ENCODE peak calls at places on chromosomes 3 and 15, in four cellular contexts. One of them, this sample, is unnamed.

GRCh38 chr15:89129123-89129815 is 41.0 kb downstream of the ABHD2 start:
- DNase-seq in GM06990: no peak
- DNase-seq in psoas muscle: peak; percentile 71
- DNase-seq in OCI-LY7: peak; percentile 58
- DNase-seq in this sample: peak; percentile 57

GRCh38 chr15:84108725-84109124 is 126.8 kb upstream of the GOLGA6L4 start:
- DNase-seq in GM06990: no peak
- DNase-seq in psoas muscle: no peak
- DNase-seq in OCI-LY7: no peak
- DNase-seq in this sample: no peak

GRCh38 chr3:101381809-101382208 is 61.4 kb upstream of the IMPG2 start:
- DNase-seq in GM06990: no peak
- DNase-seq in psoas muscle: no peak
- DNase-seq in OCI-LY7: peak; percentile 21
- DNase-seq in this sample: peak; percentile 32

GRCh38 chr3:48820626-48821324 is 26.9 kb downstream of the PRKAR2A start:
- DNase-seq in GM06990: no peak
- DNase-seq in psoas muscle: no peak
- DNase-seq in OCI-LY7: no peak
- DNase-seq in this sample: no peak

GRCh38 chr15:90286678-90287077 is 21.2 kb downstream of the NGRN start:
- DNase-seq in GM06990: no peak
- DNase-seq in psoas muscle: no peak
- DNase-seq in OCI-LY7: peak; percentile 59
- DNase-seq in this sample: peak; percentile 62

GRCh38 chr15:45612790-45613415 is 21.9 kb upstream of the SQOR start:
- DNase-seq in GM06990: no peak
- DNase-seq in psoas muscle: no peak
- DNase-seq in OCI-LY7: no peak
- DNase-seq in this sample: no peak

GRCh38 chr3:136332776-136333175 is 82.6 kb downstream of the PCCB start:
- DNase-seq in GM06990: no peak
- DNase-seq in psoas muscle: no peak
- DNase-seq in OCI-LY7: no peak
- DNase-seq in this sample: no peak

GRCh38 chr15:67762610-67763368 is 62.5 kb upstream of the SKOR1 start:
- DNase-seq in GM06990: peak; percentile 69
- DNase-seq in psoas muscle: no peak
- DNase-seq in OCI-LY7: peak; percentile 78
- DNase-seq in this sample: peak; percentile 61

GRCh38 chr3:192419312-192419711 is 308.0 kb downstream of the FGF12 start:
- DNase-seq in GM06990: no peak
- DNase-seq in psoas muscle: no peak
- DNase-seq in OCI-LY7: no peak
- DNase-seq in this sample: no peak

GRCh38 chr3:172176385-172176784 is 137.0 kb downstream of the FNDC3B start:
- DNase-seq in GM06990: no peak
- DNase-seq in psoas muscle: no peak
- DNase-seq in OCI-LY7: no peak
- DNase-seq in this sample: no peak

GRCh38 chr3:115359507-115359906 is 212.4 kb upstream of the ZBTB20 start:
- DNase-seq in GM06990: peak; percentile 13
- DNase-seq in psoas muscle: no peak
- DNase-seq in OCI-LY7: no peak
- DNase-seq in this sample: peak; percentile 8

GRCh38 chr3:29279830-29280229 is 1.0 kb upstream of the RBMS3 start:
- DNase-seq in GM06990: no peak
- DNase-seq in psoas muscle: peak; percentile 58
- DNase-seq in OCI-LY7: peak; percentile 62
- DNase-seq in this sample: no peak

GRCh38 chr3:164730810-164731209 is 347.5 kb downstream of the SI start:
- DNase-seq in GM06990: no peak
- DNase-seq in psoas muscle: no peak
- DNase-seq in OCI-LY7: no peak
- DNase-seq in this sample: no peak

DNA sequence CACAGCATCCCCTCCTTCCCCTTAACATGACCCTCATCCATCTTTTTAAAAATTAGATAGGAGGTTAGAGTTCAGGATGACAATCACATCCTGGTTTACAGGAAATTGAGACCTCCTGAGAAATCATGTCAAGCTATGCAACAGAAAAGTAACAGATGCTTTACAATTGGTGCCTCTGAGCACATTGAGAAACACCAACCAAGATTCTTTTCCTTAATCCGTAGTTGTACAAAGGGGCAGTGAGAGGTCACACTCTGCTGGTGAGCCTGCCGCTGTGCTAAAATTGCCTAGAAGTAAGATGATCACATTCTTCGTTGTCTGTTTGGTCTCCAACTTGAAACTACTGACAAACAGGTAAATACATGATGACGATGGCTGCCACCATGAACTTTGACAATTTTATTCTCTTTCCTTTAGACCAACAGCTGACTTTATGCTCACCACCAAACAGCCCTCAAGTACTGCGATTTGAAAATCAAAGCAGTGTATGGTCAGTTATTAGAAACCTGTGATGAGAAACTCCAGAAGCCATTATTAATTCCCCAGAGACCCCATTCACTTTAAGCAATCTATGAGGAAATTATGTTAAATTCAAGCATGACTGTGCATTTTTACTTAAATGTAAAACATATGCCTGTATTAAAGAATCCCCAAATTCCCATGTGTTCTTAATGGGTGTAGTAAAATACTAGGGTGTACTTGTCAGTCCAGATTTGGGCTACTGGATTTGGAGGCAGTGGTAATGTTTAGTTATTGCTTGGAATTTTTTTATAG is 210.7 kb upstream of the UBE2E1 start:
- DNase-seq in GM06990: no peak
- DNase-seq in psoas muscle: no peak
- DNase-seq in OCI-LY7: no peak
- DNase-seq in this sample: no peak
- TF ChIP-seq CTCF in GM06990: no peak
- TF ChIP-seq CTCF in psoas muscle: peak; percentile 21
- TF ChIP-seq CTCF in OCI-LY7: no peak
- TF ChIP-seq CTCF in this sample: no peak

DNA sequence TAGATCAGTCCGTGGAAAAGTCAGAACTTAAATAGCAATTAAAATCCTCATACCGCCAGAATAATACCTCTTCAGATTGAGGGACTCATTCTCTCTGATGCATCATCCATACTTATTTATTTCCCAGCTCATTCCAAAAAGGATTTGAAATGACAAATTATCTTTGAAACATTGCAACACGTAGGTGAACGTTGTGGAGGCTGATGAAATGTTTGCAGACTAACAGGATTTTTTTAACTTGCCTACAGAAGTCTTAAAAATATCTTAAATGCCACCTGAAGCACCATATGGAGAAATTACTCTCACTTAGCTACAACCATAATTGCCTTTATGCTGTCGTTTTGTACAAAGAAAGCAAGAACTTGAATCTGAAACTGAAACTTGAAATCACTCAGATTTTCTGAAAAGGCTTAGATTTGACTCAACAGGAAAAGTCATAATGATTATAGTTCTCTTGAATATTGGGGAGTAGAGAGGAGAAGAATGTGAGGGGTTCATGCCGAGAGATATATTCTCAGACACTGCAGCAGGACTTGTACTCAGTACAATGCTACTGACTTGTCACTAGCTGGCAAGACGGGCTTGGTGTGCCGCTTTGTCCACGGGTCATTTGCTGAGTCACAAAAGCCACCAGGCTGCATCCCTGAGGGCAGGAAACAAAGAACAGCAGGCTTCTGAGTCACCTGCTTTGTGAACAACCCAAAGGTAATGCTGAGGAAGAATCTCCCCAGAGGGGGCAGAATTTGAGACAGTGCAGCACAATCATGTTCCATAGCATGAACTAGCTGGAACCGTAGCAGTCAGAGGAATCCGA is 7.1 kb upstream of the FMN1 start:
- DNase-seq in GM06990: peak; percentile 77
- DNase-seq in psoas muscle: peak; percentile 68
- DNase-seq in OCI-LY7: peak; percentile 50
- DNase-seq in this sample: peak; percentile 45
- TF ChIP-seq CTCF in GM06990: peak; percentile 31
- TF ChIP-seq CTCF in psoas muscle: peak; percentile 31
- TF ChIP-seq CTCF in OCI-LY7: peak; percentile 58
- TF ChIP-seq CTCF in this sample: peak; percentile 1

GRCh38 chr3:102687851-102688555 is 253.2 kb downstream of the ZPLD1 start:
- DNase-seq in GM06990: no peak
- DNase-seq in psoas muscle: no peak
- DNase-seq in OCI-LY7: no peak
- DNase-seq in this sample: no peak

GRCh38 chr3:102686792-102687191 is 252.0 kb downstream of the ZPLD1 start:
- DNase-seq in GM06990: no peak
- DNase-seq in psoas muscle: no peak
- DNase-seq in OCI-LY7: no peak
- DNase-seq in this sample: no peak

GRCh38 chr3:102688556-102688930 is 253.7 kb downstream of the ZPLD1 start:
- DNase-seq in GM06990: no peak
- DNase-seq in psoas muscle: no peak
- DNase-seq in OCI-LY7: no peak
- DNase-seq in this sample: no peak

DNA sequence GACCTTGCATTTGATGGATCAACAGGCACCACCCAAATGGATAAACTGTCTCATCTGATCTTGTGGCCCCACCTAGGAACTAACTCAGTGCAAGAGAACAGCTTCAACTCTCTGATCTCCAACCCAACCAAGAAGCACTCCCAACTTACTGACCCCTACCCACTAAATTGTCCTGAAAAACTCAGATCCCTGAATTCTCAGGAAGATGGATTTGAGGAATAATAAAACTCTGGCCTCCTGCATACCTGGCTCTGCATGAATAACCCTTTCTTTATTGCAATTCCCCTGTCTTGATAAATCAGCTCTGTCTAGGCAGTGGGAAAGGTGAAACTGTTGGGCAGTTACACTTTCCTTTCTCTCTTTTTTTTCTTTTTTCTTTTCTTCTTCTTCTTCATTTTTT is 247.9 kb downstream of the ZPLD1 start:
- DNase-seq in GM06990: no peak
- DNase-seq in psoas muscle: no peak
- DNase-seq in OCI-LY7: no peak
- DNase-seq in this sample: no peak
- TF ChIP-seq CTCF in GM06990: no peak
- TF ChIP-seq CTCF in psoas muscle: no peak
- TF ChIP-seq CTCF in OCI-LY7: no peak
- TF ChIP-seq CTCF in this sample: no peak

DNA sequence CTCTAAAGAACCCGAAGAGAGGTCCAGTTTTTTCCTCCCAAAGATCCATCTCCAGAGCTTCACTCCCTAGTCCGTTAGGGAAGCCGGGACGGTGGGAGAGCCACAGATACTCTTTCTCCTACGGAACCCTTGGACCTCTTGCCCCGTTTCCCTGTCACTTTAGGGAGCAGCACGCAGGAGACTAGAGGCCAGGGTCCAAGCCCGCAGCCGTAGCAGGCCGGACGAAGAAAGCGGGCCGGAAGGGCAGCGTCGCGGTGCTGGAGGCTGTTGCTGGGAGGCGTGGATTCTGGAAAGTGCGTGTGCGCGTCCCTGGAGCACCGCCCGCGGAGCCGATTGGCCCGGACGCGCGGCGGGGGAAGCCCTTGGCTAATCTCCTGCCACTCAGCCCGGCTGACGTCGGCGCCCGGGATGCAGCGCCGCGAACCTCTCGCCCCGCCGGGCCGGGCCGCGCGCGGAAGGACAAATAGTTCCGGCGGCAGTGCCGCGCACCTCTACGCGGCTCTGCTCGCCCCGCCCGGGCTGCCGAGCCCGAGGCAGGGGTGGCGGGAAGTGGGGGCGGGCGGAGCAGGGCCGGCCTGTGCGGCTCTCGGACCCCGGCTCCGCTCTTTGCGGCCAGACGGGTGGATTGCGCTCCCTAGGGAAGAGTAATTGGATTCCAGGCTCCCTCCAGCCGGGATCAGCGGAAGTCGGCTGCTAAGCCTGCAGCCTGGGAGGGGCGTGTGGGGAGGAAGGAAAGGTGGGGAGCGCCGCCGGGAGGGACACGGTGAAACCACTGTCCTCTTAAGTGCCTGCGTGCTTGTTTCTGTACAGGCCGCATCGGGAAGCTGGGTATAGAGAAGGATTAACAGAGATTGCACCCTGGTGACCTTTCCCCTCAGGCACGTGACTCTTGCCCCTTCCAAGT is 31.3 kb upstream of the TCF12 start:
- DNase-seq in GM06990: peak; percentile 94
- DNase-seq in psoas muscle: peak; percentile 98
- DNase-seq in OCI-LY7: peak; percentile 83
- DNase-seq in this sample: peak; percentile 90
- TF ChIP-seq CTCF in GM06990: peak; percentile 14
- TF ChIP-seq CTCF in psoas muscle: no peak
- TF ChIP-seq CTCF in OCI-LY7: peak; percentile 17
- TF ChIP-seq CTCF in this sample: no peak

GRCh38 chr3:184636774-184637316 is 75.0 kb downstream of the MAGEF1 start:
- DNase-seq in GM06990: no peak
- DNase-seq in psoas muscle: peak; percentile 9
- DNase-seq in OCI-LY7: no peak
- DNase-seq in this sample: no peak
- TF ChIP-seq CTCF in GM06990: no peak
- TF ChIP-seq CTCF in psoas muscle: no peak
- TF ChIP-seq CTCF in OCI-LY7: no peak
- TF ChIP-seq CTCF in this sample: no peak

DNA sequence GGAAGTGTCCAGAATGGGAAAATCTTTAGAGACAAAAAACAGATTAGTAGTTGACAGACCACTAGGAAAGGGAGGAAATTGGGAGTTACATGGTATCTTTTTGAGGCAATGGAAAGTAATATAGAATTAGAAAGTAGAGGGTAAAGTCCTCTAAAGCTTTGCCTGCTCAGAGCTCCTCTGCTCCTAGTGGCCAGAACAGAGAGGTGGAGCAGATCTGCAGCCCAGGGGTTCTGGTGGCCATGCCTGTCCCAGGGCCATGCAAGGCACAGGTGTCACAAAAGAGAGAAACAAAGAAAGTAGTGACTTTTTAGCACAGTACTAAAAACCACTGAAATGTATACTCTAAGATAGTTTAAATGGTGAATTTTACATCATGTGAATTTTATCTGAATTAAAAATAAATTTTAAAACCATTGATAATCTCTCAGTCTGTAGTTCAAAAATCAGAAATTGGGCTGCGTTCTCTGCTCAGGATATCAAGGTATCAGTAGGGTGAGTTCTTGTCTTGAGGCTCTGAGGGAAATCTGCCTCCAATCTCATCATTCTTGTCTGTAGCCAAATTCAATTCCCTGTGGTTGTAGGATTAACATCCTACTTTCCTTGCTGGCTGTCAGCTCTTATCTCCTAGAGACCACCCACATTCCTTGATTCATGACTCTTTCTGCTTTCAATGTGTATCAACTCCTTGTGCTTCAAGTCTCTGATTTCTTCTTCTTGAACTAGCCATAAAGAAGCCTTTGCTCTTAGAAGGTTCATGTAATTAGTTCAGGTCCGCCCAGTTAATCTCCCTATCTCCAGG is 23.6 kb downstream of the PYGO1 start:
- DNase-seq in GM06990: no peak
- DNase-seq in psoas muscle: no peak
- DNase-seq in OCI-LY7: no peak
- DNase-seq in this sample: no peak
- TF ChIP-seq CTCF in GM06990: peak; percentile 32
- TF ChIP-seq CTCF in psoas muscle: no peak
- TF ChIP-seq CTCF in OCI-LY7: no peak
- TF ChIP-seq CTCF in this sample: no peak

This sample was measured in GM13976.